ENCODE peak calls at places on chromosomes 4 and X, in six cellular contexts. One of them, this sample, is unnamed.

GRCh38 chr4:143768007-143768591 is 67.6 kb upstream of the FREM3 start:
- DNase-seq in psoas muscle: no peak
- DNase-seq in H4: peak
- DNase-seq in stimulated activated CD4-positive, alpha-beta T cell treated with anti-CD3 and anti-CD28 coated beads, Interleukin-1b, Interleukin-23, amount 100 ng/mL, for 24 hours: no peak
- DNase-seq in HEK293T: no peak
- DNase-seq in endothelial cell of umbilical vein: peak
- DNase-seq in this sample: peak

GRCh38 chrX:88072339-88073030 is 554.9 kb downstream of the KLHL4 start:
- DNase-seq in psoas muscle: no peak
- DNase-seq in HEK293T: no peak
- DNase-seq in stimulated activated CD4-positive, alpha-beta T cell treated with anti-CD3 and anti-CD28 coated beads, Interleukin-1b, Interleukin-23, amount 100 ng/mL, for 24 hours: no peak
- DNase-seq in endothelial cell of umbilical vein: no peak
- DNase-seq in H4: no peak
- DNase-seq in this sample: no peak

GRCh38 chr4:169024762-169025161 is 14.7 kb upstream of the CBR4 start:
- DNase-seq in endothelial cell of umbilical vein: peak
- DNase-seq in HEK293T: peak
- DNase-seq in H4: peak
- DNase-seq in psoas muscle: no peak
- DNase-seq in stimulated activated CD4-positive, alpha-beta T cell treated with anti-CD3 and anti-CD28 coated beads, Interleukin-1b, Interleukin-23, amount 100 ng/mL, for 24 hours: no peak
- DNase-seq in this sample: peak

GRCh38 chrX:149461746-149462145 is 43.4 kb downstream of the IDS start:
- DNase-seq in psoas muscle: no peak
- DNase-seq in HEK293T: no peak
- DNase-seq in stimulated activated CD4-positive, alpha-beta T cell treated with anti-CD3 and anti-CD28 coated beads, Interleukin-1b, Interleukin-23, amount 100 ng/mL, for 24 hours: no peak
- DNase-seq in H4: no peak
- DNase-seq in endothelial cell of umbilical vein: no peak
- DNase-seq in this sample: no peak

GRCh38 chr4:20844311-20844710 is 144.1 kb downstream of the PACRGL start:
- DNase-seq in stimulated activated CD4-positive, alpha-beta T cell treated with anti-CD3 and anti-CD28 coated beads, Interleukin-1b, Interleukin-23, amount 100 ng/mL, for 24 hours: no peak
- DNase-seq in endothelial cell of umbilical vein: no peak
- DNase-seq in H4: no peak
- DNase-seq in HEK293T: no peak
- DNase-seq in psoas muscle: no peak
- DNase-seq in this sample: no peak

GRCh38 chrX:137988470-137988869 is 422.5 kb downstream of the ZIC3 start:
- DNase-seq in H4: no peak
- DNase-seq in psoas muscle: no peak
- DNase-seq in endothelial cell of umbilical vein: no peak
- DNase-seq in stimulated activated CD4-positive, alpha-beta T cell treated with anti-CD3 and anti-CD28 coated beads, Interleukin-1b, Interleukin-23, amount 100 ng/mL, for 24 hours: no peak
- DNase-seq in HEK293T: no peak
- DNase-seq in this sample: no peak

GRCh38 chr4:1629704-1630093 is 54.4 kb downstream of the FAM53A start:
- DNase-seq in psoas muscle: no peak
- DNase-seq in H4: no peak
- DNase-seq in endothelial cell of umbilical vein: no peak
- DNase-seq in stimulated activated CD4-positive, alpha-beta T cell treated with anti-CD3 and anti-CD28 coated beads, Interleukin-1b, Interleukin-23, amount 100 ng/mL, for 24 hours: no peak
- DNase-seq in HEK293T: no peak
- DNase-seq in this sample: no peak

GRCh38 chrX:80022363-80023031 is 7.9 kb downstream of the TBX22 start:
- DNase-seq in psoas muscle: no peak
- DNase-seq in H4: peak
- DNase-seq in HEK293T: no peak
- DNase-seq in stimulated activated CD4-positive, alpha-beta T cell treated with anti-CD3 and anti-CD28 coated beads, Interleukin-1b, Interleukin-23, amount 100 ng/mL, for 24 hours: no peak
- DNase-seq in endothelial cell of umbilical vein: no peak
- DNase-seq in this sample: no peak

GRCh38 chrX:47351706-47352105 is 18.7 kb upstream of the ZNF157 start:
- DNase-seq in stimulated activated CD4-positive, alpha-beta T cell treated with anti-CD3 and anti-CD28 coated beads, Interleukin-1b, Interleukin-23, amount 100 ng/mL, for 24 hours: no peak
- DNase-seq in endothelial cell of umbilical vein: no peak
- DNase-seq in HEK293T: no peak
- DNase-seq in psoas muscle: no peak
- DNase-seq in H4: no peak
- DNase-seq in this sample: no peak